ENCODE peak calls at places on chromosomes 3 and 15, in nine cellular contexts. R is lower lobe of right lung, S is Calu3, O is T-helper 9 cell, M is GM13977, H is Right ventricle myocardium superior, V is spleen, Z is HepG2, C is activated T-helper 1 cell treated with Interleukin-2 at 50 U/mL for 16 hours. Q is an unnamed sample.

GRCh38 chr3:65483475-65483874 is 555.2 kb downstream of the MAGI1 start:
- DNase-seq in V (peak), M (no peak), Z (no peak), H (peak), R (peak), C (no peak), S (peak), O (no peak), Q (peak)

GRCh38 chr3:64229903-64230302 is 4.6 kb upstream of the PRICKLE2 start:
- DNase-seq in R (no peak), V (no peak), C (no peak), M (no peak), Z (no peak), H (no peak), S (no peak), O (no peak), Q (no peak)

GRCh38 chr3:87503901-87504498 is 227.6 kb upstream of the POU1F1 start:
- DNase-seq in Z (peak), C (no peak), R (no peak), M (peak), O (no peak), V (no peak), S (peak), H (no peak), Q (peak)

GRCh38 chr3:178551916-178552321 is 15.7 kb downstream of the KCNMB2 start:
- DNase-seq in O (no peak), C (no peak), Z (no peak), R (no peak), H (peak), S (no peak), V (no peak), M (no peak), Q (peak)

GRCh38 chr15:100712226-100712625 is 109.8 kb downstream of the ASB7 start:
- DNase-seq in V (peak), H (peak), R (no peak), M (no peak), Z (no peak), S (no peak), C (no peak), O (no peak), Q (no peak)

GRCh38 chr3:194250104-194251002 is 100.8 kb downstream of the CPN2 start:
- DNase-seq in V (no peak), C (no peak), S (no peak), H (peak), Z (no peak), M (no peak), O (no peak), R (no peak), Q (peak)

GRCh38 chr15:89303986-89304385 is 30.6 kb downstream of the POLG start:
- DNase-seq in R (no peak), Z (no peak), C (no peak), S (no peak), M (no peak), H (no peak), V (no peak), O (no peak), Q (no peak)

GRCh38 chr3:45134758-45135521 is 11.2 kb downstream of the CDCP1 start:
- DNase-seq in O (no peak), R (no peak), Z (no peak), S (no peak), C (no peak), M (no peak), V (no peak), H (no peak), Q (no peak)

GRCh38 chr3:139343895-139344856 is at the start of gene MRPS22:
- DNase-seq in C (peak), O (peak), V (peak), M (peak), Z (peak), R (peak), S (peak), H (peak), Q (peak)

GRCh38 chr15:62306851-62307504 is 141.9 kb upstream of the C2CD4B start:
- DNase-seq in M (peak), Z (peak), H (peak), O (no peak), C (no peak), S (peak), R (peak), V (no peak), Q (peak)

GRCh38 chr15:21261396-21261964 is 178.8 kb downstream of the POTEB3 start:
- DNase-seq in R (peak), H (peak), O (no peak), S (no peak), M (no peak), Z (no peak), V (peak), C (no peak), Q (peak)

GRCh38 chr15:81296673-81297072 is 27.3 kb downstream of the STARD5 start:
- DNase-seq in H (peak), V (peak), S (no peak), O (peak), Z (no peak), R (peak), M (peak), C (peak), Q (no peak)

GRCh38 chr3:194130807-194131589 is 5.0 kb upstream of the HES1 start:
- DNase-seq in O (no peak), C (no peak), V (no peak), R (no peak), Z (peak), S (peak), M (peak), H (no peak), Q (peak)

GRCh38 chr15:101772921-101773320 is 30.4 kb upstream of the OR4F6 start:
- DNase-seq in H (no peak), R (no peak), O (no peak), M (no peak), Z (no peak), S (no peak), C (no peak), V (no peak), Q (no peak)

GRCh38 chr3:69425249-69425648 is 39.4 kb upstream of the FRMD4B start:
- DNase-seq in R (no peak), H (no peak), C (no peak), M (peak), O (no peak), V (no peak), Z (peak), S (peak), Q (peak)

GRCh38 chr3:196968233-196969000 is at the start of gene PIGZ:
- DNase-seq in S (peak), O (peak), V (peak), C (peak), H (peak), R (peak), M (peak), Z (no peak), Q (peak)

GRCh38 chr3:149186726-149187125 is 34.9 kb downstream of the CP start:
- DNase-seq in S (no peak), H (no peak), V (no peak), O (no peak), R (no peak), M (no peak), C (no peak), Z (no peak), Q (no peak)

GRCh38 chr3:54345976-54346375 is 223.6 kb downstream of the CACNA2D3 start:
- DNase-seq in V (no peak), O (no peak), S (no peak), Z (no peak), M (no peak), R (no peak), H (no peak), C (no peak), Q (no peak)